ENCODE peak calls at places on chromosomes 11 and 22, in six cellular contexts. J, U, K, F, B and Z are unnamed samples.

GRCh38 chr11:44519989-44520737 is 45.3 kb upstream of the CD82 start:
- DNase-seq in J (no peak), U (no peak), K (no peak), F (no peak), B (no peak), Z (no peak)

GRCh38 chr11:125941606-125942275 is 4.1 kb upstream of the VSIG10L2 start:
- DNase-seq in J (peak), U (peak), K (peak), F (peak), B (peak), Z (peak)

GRCh38 chr11:84408946-84409411 is 1122.8 kb upstream of the CCDC90B start:
- DNase-seq in J (no peak), U (peak), K (no peak), F (no peak), B (no peak), Z (no peak)

GRCh38 chr11:2719831-2720603 is 20.2 kb upstream of the KCNQ1OT1 start:
- DNase-seq in J (no peak), U (no peak), K (no peak), F (no peak), B (no peak), Z (no peak)

GRCh38 chr11:16945671-16946469 is 68.3 kb downstream of the PLEKHA7 start:
- DNase-seq in J (peak), U (peak), K (peak), F (no peak), B (peak), Z (no peak)

GRCh38 chr11:131815631-131816030 is 445.2 kb downstream of the NTM start:
- DNase-seq in J (no peak), U (no peak), K (no peak), F (no peak), B (no peak), Z (no peak)

GRCh38 chr22:18032455-18033101 is 8.2 kb upstream of the MICAL3 start:
- DNase-seq in J (no peak), U (peak), K (no peak), F (peak), B (no peak), Z (no peak)

GRCh38 chr22:48943567-48944432 is 883.9 kb downstream of the BRD1 start:
- DNase-seq in J (peak), U (no peak), K (peak), F (no peak), B (peak), Z (peak)

GRCh38 chr11:12806113-12806512 is 131.9 kb downstream of the TEAD1 start:
- DNase-seq in J (peak), U (peak), K (no peak), F (no peak), B (no peak), Z (no peak)

GRCh38 chr11:67261942-67262681 is 4.2 kb upstream of the GRK2 start:
- DNase-seq in J (peak), U (no peak), K (no peak), F (no peak), B (peak), Z (peak)

GRCh38 chr11:14518820-14519219 is 1.4 kb downstream of the PSMA1 start:
- DNase-seq in J (no peak), U (no peak), K (no peak), F (no peak), B (no peak), Z (no peak)

GRCh38 chr11:8265681-8266241 is 2.1 kb upstream of the LMO1 start:
- DNase-seq in J (no peak), U (no peak), K (peak), F (no peak), B (no peak), Z (no peak)
- TF ChIP-seq CTCF in J (no peak), U (peak), K (no peak), F (peak), B (no peak), Z (no peak)

GRCh38 chr11:115502636-115503082 is 1.6 kb downstream of the CADM1 start:
- DNase-seq in J (no peak), U (no peak), K (no peak), F (no peak), B (no peak), Z (no peak)
- H3K4me3 ChIP-seq in J (peak), U (peak), K (peak), F (peak), B (peak), Z (peak)

GRCh38 chr22:41832553-41833368 is at the start of gene SREBF2:
- DNase-seq in J (peak), U (peak), K (peak), F (peak), B (peak), Z (peak)
- TF ChIP-seq CTCF in J (peak), U (no peak), K (no peak), F (no peak), B (no peak), Z (no peak)

GRCh38 chr11:74684661-74685060 is 46.6 kb downstream of the CHRDL2 start:
- DNase-seq in J (no peak), U (no peak), K (peak), F (no peak), B (no peak), Z (no peak)

GRCh38 chr11:74683279-74683871 is 47.9 kb downstream of the CHRDL2 start:
- DNase-seq in J (peak), U (no peak), K (peak), F (no peak), B (no peak), Z (peak)

GRCh38 chr11:74682731-74683278 is 48.4 kb downstream of the CHRDL2 start:
- DNase-seq in J (peak), U (no peak), K (peak), F (no peak), B (no peak), Z (peak)

GRCh38 chr11:74685338-74685737 is 45.9 kb downstream of the CHRDL2 start:
- DNase-seq in J (no peak), U (no peak), K (no peak), F (no peak), B (no peak), Z (no peak)

GRCh38 chr11:74683941-74684481 is 47.2 kb downstream of the CHRDL2 start:
- DNase-seq in J (no peak), U (peak), K (peak), F (no peak), B (no peak), Z (peak)
- H3K4me3 ChIP-seq in J (no peak), U (no peak), K (peak), F (no peak), B (no peak), Z (peak)

DNA sequence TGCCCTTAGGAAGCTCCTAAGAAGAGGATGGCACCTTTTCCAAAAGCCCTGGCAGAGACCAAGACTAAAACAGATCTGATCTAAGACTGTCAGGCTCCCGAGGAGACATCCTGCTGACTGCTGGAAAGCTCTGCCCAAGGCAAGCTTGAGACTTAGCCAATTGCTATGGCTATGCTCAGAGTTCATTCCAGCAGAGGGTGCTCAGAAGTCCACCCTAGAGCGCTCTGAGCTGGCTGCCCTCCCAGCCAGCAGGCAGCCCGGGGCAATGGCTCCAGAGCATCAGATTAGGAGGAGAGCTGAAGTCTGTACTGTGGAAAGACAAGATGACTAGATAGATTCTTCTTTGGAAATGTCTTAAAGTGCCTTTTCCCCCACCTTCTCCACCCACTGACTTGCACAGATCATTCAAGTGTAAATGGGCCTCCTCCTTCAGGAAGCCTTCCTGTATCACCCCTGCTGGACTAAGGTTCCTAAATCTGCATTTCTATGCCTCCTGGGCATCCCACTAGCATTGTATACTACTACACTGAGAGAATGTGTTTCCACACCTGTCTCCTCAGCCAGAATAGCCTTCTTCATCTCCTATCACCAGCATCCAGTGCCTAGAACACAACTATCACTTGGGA is 23.4 kb downstream of the LRRC55 start:
- DNase-seq in J (no peak), U (peak), K (no peak), F (no peak), B (no peak), Z (no peak)
- TF ChIP-seq CTCF in J (no peak), U (no peak), K (no peak), F (no peak), B (no peak), Z (no peak)

GRCh38 chr11:32439488-32440210 is 4.3 kb upstream of the WT1 start:
- DNase-seq in J (no peak), U (no peak), K (no peak), F (no peak), B (no peak), Z (no peak)

GRCh38 chr11:32440372-32440888 is 5.1 kb upstream of the WT1 start:
- DNase-seq in J (no peak), U (no peak), K (no peak), F (no peak), B (no peak), Z (no peak)

GRCh38 chr11:32438346-32438882 is 3.1 kb upstream of the WT1 start:
- DNase-seq in J (no peak), U (no peak), K (no peak), F (no peak), B (no peak), Z (no peak)

GRCh38 chr11:32437406-32438345 is 2.3 kb upstream of the WT1 start:
- DNase-seq in J (no peak), U (no peak), K (no peak), F (no peak), B (no peak), Z (no peak)

GRCh38 chr11:32438883-32439487 is 3.6 kb upstream of the WT1 start:
- DNase-seq in J (no peak), U (peak), K (no peak), F (no peak), B (no peak), Z (no peak)
- H3K4me3 ChIP-seq in J (no peak), U (no peak), K (no peak), F (peak), B (no peak), Z (peak)

DNA sequence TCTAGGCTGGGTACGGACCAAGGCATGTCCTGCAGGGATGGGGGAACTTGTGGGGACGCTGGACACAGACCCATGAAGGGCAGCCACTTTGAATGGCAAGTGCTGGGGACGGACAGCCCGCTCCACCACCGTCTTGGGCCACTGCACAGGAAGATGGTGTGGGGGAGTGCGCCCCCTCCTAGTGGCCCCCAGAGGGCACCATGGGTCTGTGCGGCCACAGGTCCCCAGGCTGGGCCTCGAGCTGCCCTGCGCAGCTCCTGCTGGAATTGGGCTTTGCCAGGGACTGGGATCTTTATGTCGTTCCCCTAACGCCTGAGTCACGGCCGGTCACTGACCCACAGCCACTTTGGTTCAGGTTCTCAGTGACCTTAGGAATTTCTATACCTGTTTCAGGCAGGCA is 44.4 kb downstream of the NAT10 start:
- DNase-seq in J (no peak), U (peak), K (no peak), F (no peak), B (no peak), Z (no peak)
- TF ChIP-seq CTCF in J (no peak), U (peak), K (no peak), F (peak), B (no peak), Z (no peak)

GRCh38 chr22:26617251-26618199 is at the start of gene CRYBB1:
- DNase-seq in J (peak), U (peak), K (no peak), F (no peak), B (no peak), Z (no peak)
- H3K4me3 ChIP-seq in J (no peak), U (no peak), K (no peak), F (no peak), B (no peak), Z (no peak)